ENCODE peak calls at places on chromosomes 13 and 19, in eight cellular contexts. H, T, P, Q, G, R, O and F are unnamed samples.
A peak's percentile ranks its signal among the peaks of the same experiment; 100 is the strongest.

GRCh38 chr19:41588497-41589209 is 12.7 kb downstream of the CEACAM21 start:
- DNase-seq in G (peak; percentile 39), R (no peak), O (no peak), T (no peak), H (peak; percentile 28), P (peak; percentile 48), Q (no peak), F (peak; percentile 57)

GRCh38 chr13:22275393-22275792 is 604.5 kb downstream of the FGF9 start:
- DNase-seq in G (no peak), R (no peak), T (no peak), O (no peak), P (no peak), H (no peak), Q (no peak), F (no peak)

GRCh38 chr19:31500540-31500830 is 151.2 kb upstream of the TSHZ3 start:
- DNase-seq in Q (no peak), P (no peak), T (no peak), R (no peak), G (no peak), O (no peak), H (no peak), F (no peak)

GRCh38 chr19:39448271-39448670 is 2.9 kb downstream of the SUPT5H start:
- DNase-seq in Q (no peak), R (no peak), P (no peak), T (no peak), O (no peak), H (peak; percentile 76), G (peak; percentile 54), F (no peak)

GRCh38 chr13:73230714-73231113 is 171.9 kb downstream of the KLF5 start:
- DNase-seq in O (no peak), Q (no peak), G (no peak), R (no peak), T (no peak), P (peak; percentile 16), H (no peak), F (no peak)

GRCh38 chr19:29687244-29687896 is 22.1 kb downstream of the PLEKHF1 start:
- DNase-seq in T (peak; percentile 79), Q (no peak), G (peak; percentile 95), O (no peak), R (no peak), P (peak; percentile 98), H (no peak), F (peak; percentile 38)

GRCh38 chr13:112343591-112343990 is 32.6 kb upstream of the SPACA7 start:
- DNase-seq in P (no peak), O (no peak), R (no peak), Q (no peak), T (no peak), G (no peak), H (no peak), F (no peak)

GRCh38 chr13:50428183-50428877 is 413.1 kb downstream of the KCNRG start:
- DNase-seq in T (no peak), R (no peak), O (no peak), Q (no peak), H (peak; percentile 39), P (no peak), G (no peak), F (no peak)

GRCh38 chr13:85228692-85229091 is 570.5 kb downstream of the SLITRK6 start:
- DNase-seq in P (no peak), G (no peak), T (no peak), R (no peak), Q (no peak), O (no peak), H (no peak), F (no peak)

GRCh38 chr13:62119739-62120700 is 704.4 kb upstream of the PCDH20 start:
- DNase-seq in R (no peak), H (peak; percentile 63), G (no peak), T (no peak), Q (no peak), P (peak; percentile 7), O (no peak), F (peak; percentile 56)

GRCh38 chr13:97344250-97345175 is 89.5 kb upstream of the RAP2A start:
- DNase-seq in H (peak; percentile 20), G (peak; percentile 60), R (peak; percentile 32), O (peak; percentile 58), Q (peak; percentile 70), P (peak; percentile 75), T (no peak), F (peak; percentile 73)

GRCh38 chr19:6769006-6769637 is 1.9 kb upstream of the SH2D3A start:
- DNase-seq in P (peak; percentile 44), O (no peak), Q (no peak), T (no peak), H (peak; percentile 65), G (no peak), R (no peak), F (no peak)

GRCh38 chr13:112010714-112011113 is 56.2 kb upstream of the SOX1 start:
- DNase-seq in O (no peak), Q (no peak), G (no peak), H (no peak), R (no peak), T (no peak), P (no peak), F (no peak)

GRCh38 chr19:15113245-15114152 is 6.3 kb downstream of the SYDE1 start:
- DNase-seq in H (no peak), R (no peak), O (no peak), P (no peak), G (no peak), T (no peak), Q (no peak), F (peak; percentile 27)

GRCh38 chr19:15115762-15116615 is 8.8 kb downstream of the SYDE1 start:
- DNase-seq in H (no peak), T (no peak), P (no peak), R (no peak), O (no peak), Q (no peak), G (no peak), F (no peak)

GRCh38 chr19:15114153-15114540 is 6.9 kb downstream of the SYDE1 start:
- DNase-seq in H (no peak), R (no peak), G (peak; percentile 58), Q (no peak), O (no peak), T (peak; percentile 87), P (peak; percentile 69), F (no peak)

GRCh38 chr19:15116856-15117255 is 9.7 kb downstream of the SYDE1 start:
- DNase-seq in Q (no peak), H (no peak), G (no peak), T (no peak), O (no peak), R (no peak), P (no peak), F (no peak)

DNA sequence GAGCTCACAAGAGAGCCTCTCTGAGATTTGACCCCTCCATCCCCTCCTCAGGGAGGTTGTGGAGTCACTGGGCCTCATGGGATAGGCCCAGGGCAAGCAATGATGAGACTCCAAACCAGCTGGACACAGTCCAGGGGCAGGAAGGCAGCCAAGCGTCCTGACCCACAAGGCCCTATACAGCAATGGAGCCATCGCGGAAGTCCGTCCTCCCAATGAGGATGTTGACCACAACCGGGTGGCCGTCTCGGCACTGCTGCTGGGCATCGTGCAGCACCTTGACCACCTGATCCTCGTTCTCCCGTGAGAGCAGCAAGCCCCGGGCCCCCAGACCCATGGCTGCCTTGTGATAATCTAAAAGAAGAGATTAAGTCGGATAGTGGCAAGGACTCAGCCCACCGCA is 7.9 kb downstream of the SYDE1 start:
- DNase-seq in P (peak; percentile 89), O (peak; percentile 90), Q (peak; percentile 53), T (no peak), G (peak; percentile 35), R (no peak), H (no peak), F (no peak)
- H3K27ac ChIP-seq in P (peak overlapping the region; percentile 48), O (peak overlapping the region; percentile 78), Q (no peak overlapping the region), T (peak overlapping the region; percentile 63), G (no peak overlapping the region), R (no peak overlapping the region), H (no peak overlapping the region), F (no peak overlapping the region)

DNA sequence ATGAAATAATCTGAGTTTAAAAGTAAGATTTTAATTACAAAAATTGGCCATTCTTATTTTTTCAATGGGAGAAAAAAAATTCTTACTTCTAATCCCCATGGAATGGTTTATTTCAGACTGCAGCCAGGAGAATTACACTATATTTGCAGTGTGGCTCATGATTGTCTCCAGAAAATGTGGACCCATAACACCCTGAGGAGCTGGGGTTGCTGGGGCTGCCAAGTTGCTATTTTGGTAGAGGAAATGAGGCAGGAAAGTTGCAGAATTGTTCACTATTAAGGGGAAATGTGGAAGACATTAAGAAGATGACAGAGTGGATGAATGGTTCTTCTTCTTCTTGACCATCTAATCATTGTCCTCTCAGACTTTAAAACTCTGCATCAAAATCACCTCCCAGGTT is 4.6 kb upstream of the SCEL start:
- DNase-seq in T (no peak), Q (no peak), R (no peak), P (no peak), G (no peak), H (no peak), O (no peak), F (no peak)
- TF ChIP-seq CTCF in T (no peak), Q (no peak), R (no peak), P (no peak), G (no peak), H (no peak), O (no peak), F (no peak)

GRCh38 chr19:4800591-4801081 is 9.1 kb downstream of the FEM1A start:
- DNase-seq in O (no peak), R (no peak), P (no peak), H (no peak), Q (no peak), T (no peak), G (no peak), F (no peak)
- H3K27ac ChIP-seq in O (peak overlapping the region; percentile 86), R (no peak overlapping the region), P (no peak overlapping the region), H (no peak overlapping the region), Q (no peak overlapping the region), T (no peak overlapping the region), G (no peak overlapping the region), F (no peak overlapping the region)

DNA sequence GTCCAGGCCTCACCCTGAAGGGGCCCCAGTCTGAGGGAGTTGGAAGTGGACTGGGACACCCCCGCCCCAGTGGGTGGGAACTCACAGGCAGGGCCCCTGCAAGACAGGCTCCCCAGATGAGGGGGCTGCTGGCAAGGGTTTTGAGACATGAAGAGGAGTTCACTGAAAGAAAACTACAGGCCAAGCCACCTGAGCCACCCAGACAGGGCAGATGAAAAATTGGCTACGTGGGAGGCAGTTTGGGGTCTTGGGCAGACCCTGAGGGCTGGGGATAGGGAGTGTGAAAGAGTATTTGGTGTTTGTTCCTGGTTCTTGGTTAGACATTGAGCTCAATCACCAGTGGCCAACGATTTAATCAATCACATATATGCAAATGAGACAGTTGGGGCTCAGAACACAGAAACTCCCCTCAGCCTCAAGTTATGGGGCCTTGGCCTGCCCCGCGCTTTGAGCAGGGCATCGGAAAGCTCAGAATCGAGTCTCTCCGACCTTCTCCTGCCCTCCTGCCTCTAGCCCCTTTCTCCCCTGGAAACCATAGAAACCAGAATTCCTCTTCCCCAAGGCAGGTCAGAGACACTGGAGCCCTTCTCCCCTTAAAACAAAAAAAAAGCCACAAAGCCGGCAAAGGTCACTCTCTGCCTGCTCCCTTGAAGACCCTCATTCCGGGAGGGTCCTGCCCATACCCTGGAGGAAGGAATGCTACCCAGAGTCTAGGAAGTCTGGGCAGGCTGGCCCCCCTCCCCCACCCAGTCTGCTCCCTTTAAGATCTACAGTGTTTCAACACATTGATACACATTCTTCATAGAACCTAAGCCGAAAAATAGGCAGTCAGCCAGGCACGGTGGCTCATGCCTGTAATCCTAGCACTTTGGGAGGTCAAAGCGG is 1.3 kb upstream of the ISYNA1 start:
- DNase-seq in G (peak; percentile 68), T (no peak), P (peak; percentile 74), H (no peak), Q (no peak), R (no peak), O (no peak), F (peak; percentile 78)
- TF ChIP-seq CTCF in G (peak; percentile 32), T (no peak), P (no peak), H (no peak), Q (no peak), R (no peak), O (no peak), F (no peak)